ENCODE peak calls at places on chromosome 14, in eight cellular contexts. O is neural crest cell, T is tibial nerve, F is aorta, U is NCI-H187, M is OCI-LY7, A is HuH-7, N is T-helper 17 cell. L is an unnamed sample.

GRCh38 chr14:74611672-74612345 is at the start of gene LTBP2:
- DNase-seq in O (no peak), T (no peak), F (no peak), U (no peak), M (no peak), A (no peak), N (no peak), L (no peak)

GRCh38 chr14:33530358-33530757 is 420.5 kb downstream of the EGLN3 start:
- DNase-seq in O (no peak), T (no peak), F (no peak), U (no peak), M (no peak), A (no peak), N (no peak), L (no peak)

GRCh38 chr14:102754370-102755262 is 22.6 kb upstream of the TRAF3 start:
- DNase-seq in O (no peak), T (no peak), F (no peak), U (no peak), M (no peak), A (no peak), N (no peak), L (no peak)

GRCh38 chr14:57748279-57748678 is 117.6 kb downstream of the SLC35F4 start:
- DNase-seq in O (no peak), T (no peak), F (no peak), U (no peak), M (no peak), A (no peak), N (no peak), L (no peak)

GRCh38 chr14:101707863-101708620 is 53.5 kb upstream of the PPP2R5C start:
- DNase-seq in O (no peak), T (no peak), F (no peak), U (no peak), M (no peak), A (no peak), N (no peak), L (no peak)

GRCh38 chr14:55512421-55512820 is 67.6 kb upstream of the KTN1 start:
- DNase-seq in O (no peak), T (no peak), F (no peak), U (no peak), M (no peak), A (no peak), N (no peak), L (no peak)

GRCh38 chr14:101068958-101069549 is 165.5 kb upstream of the RTL1 start:
- DNase-seq in O (no peak), T (no peak), F (peak), U (no peak), M (no peak), A (no peak), N (no peak), L (no peak)

GRCh38 chr14:36091096-36091495 is 85.4 kb downstream of the PTCSC3 start:
- DNase-seq in O (no peak), T (no peak), F (no peak), U (no peak), M (no peak), A (peak), N (no peak), L (no peak)

GRCh38 chr14:29601559-29602109 is 326.0 kb downstream of the PRKD1 start:
- DNase-seq in O (no peak), T (no peak), F (no peak), U (no peak), M (no peak), A (peak), N (no peak), L (no peak)

GRCh38 chr14:99562848-99563748 is 40.9 kb downstream of the CCDC85C start:
- DNase-seq in O (peak), T (peak), F (peak), U (no peak), M (no peak), A (peak), N (no peak), L (no peak)

GRCh38 chr14:81435048-81435577 is 35.0 kb upstream of the STON2 start:
- DNase-seq in O (no peak), T (no peak), F (no peak), U (no peak), M (no peak), A (no peak), N (no peak), L (no peak)

GRCh38 chr14:69711065-69711464 is 55.9 kb upstream of the SRSF5 start:
- DNase-seq in O (no peak), T (no peak), F (no peak), U (peak), M (no peak), A (no peak), N (no peak), L (no peak)

GRCh38 chr14:88914956-88915355 is 90.5 kb downstream of the TTC8 start:
- DNase-seq in O (no peak), T (no peak), F (no peak), U (no peak), M (no peak), A (no peak), N (no peak), L (no peak)

GRCh38 chr14:44565968-44566367 is 58.9 kb upstream of the FSCB start:
- DNase-seq in O (no peak), T (no peak), F (no peak), U (no peak), M (no peak), A (no peak), N (no peak), L (no peak)

GRCh38 chr14:77301103-77301502 is 19.6 kb downstream of the POMT2 start:
- DNase-seq in O (peak), T (peak), F (peak), U (peak), M (peak), A (peak), N (peak), L (peak)

GRCh38 chr14:92886337-92886736 is 36.6 kb upstream of the CHGA start:
- DNase-seq in O (no peak), T (no peak), F (no peak), U (peak), M (no peak), A (no peak), N (no peak), L (no peak)

GRCh38 chr14:77158175-77158908 is 16.8 kb upstream of the ZDHHC22 start:
- DNase-seq in O (peak), T (no peak), F (peak), U (peak), M (no peak), A (no peak), N (no peak), L (no peak)

GRCh38 chr14:62185078-62185477 is 422.9 kb downstream of the SNAPC1 start:
- DNase-seq in O (no peak), T (no peak), F (no peak), U (no peak), M (no peak), A (no peak), N (no peak), L (no peak)

GRCh38 chr14:75361751-75362433 is 65.9 kb upstream of the JDP2 start:
- DNase-seq in O (no peak), T (no peak), F (peak), U (no peak), M (no peak), A (no peak), N (no peak), L (no peak)

L was measured in NAMALWA.